ENCODE peak calls at places on chromosomes 6 and 20, in five cellular contexts. S is K562, T is WTC11, P is HepG2, Z is A549. W is an unnamed sample.

GRCh38 chr6:139135578-139136545 is 982 bp downstream of the HECA start:
- DNase-seq in Z (peak), P (no peak), S (peak), T (peak), W (peak)

GRCh38 chr20:30412972-30413371 is 844.5 kb upstream of the DEFB115 start:
- DNase-seq in Z (no peak), T (no peak), P (no peak), S (no peak), W (no peak)

GRCh38 chr20:56517641-56518040 is 6.9 kb upstream of the FAM209A start:
- DNase-seq in T (no peak), P (no peak), S (no peak), Z (no peak), W (no peak)

GRCh38 chr20:474581-474980 is 12.2 kb upstream of the TBC1D20 start:
- DNase-seq in S (no peak), Z (no peak), P (no peak), T (no peak), W (no peak)

GRCh38 chr20:33387177-33387576 is 14.1 kb downstream of the CDK5RAP1 start:
- DNase-seq in S (no peak), Z (peak), P (no peak), T (no peak), W (no peak)

GRCh38 chr6:22613695-22614094 is 44.3 kb downstream of the HDGFL1 start:
- DNase-seq in S (no peak), P (no peak), T (no peak), Z (no peak), W (peak)

GRCh38 chr6:78832091-78832808 is 35.1 kb upstream of the IRAK1BP1 start:
- DNase-seq in P (no peak), Z (no peak), S (no peak), T (no peak), W (no peak)

GRCh38 chr6:110296151-110297028 is 61.8 kb downstream of the METTL24 start:
- DNase-seq in T (no peak), Z (no peak), P (no peak), S (no peak), W (no peak)

GRCh38 chr6:109702797-109703196 is 11.7 kb downstream of the FIG4 start:
- DNase-seq in T (no peak), Z (no peak), P (no peak), S (no peak), W (no peak)

GRCh38 chr6:36613200-36613995 is 19.2 kb downstream of the SRSF3 start:
- DNase-seq in Z (no peak), S (no peak), T (no peak), P (no peak), W (no peak)

GRCh38 chr6:36618366-36619355 is 24.5 kb downstream of the SRSF3 start:
- DNase-seq in S (no peak), Z (no peak), P (no peak), T (peak), W (no peak)

GRCh38 chr6:36615018-36615761 is 21.0 kb downstream of the SRSF3 start:
- DNase-seq in Z (peak), P (peak), S (peak), T (peak), W (peak)

GRCh38 chr6:36621371-36621855 is 27.3 kb downstream of the SRSF3 start:
- DNase-seq in P (no peak), T (no peak), S (no peak), Z (no peak), W (no peak)

DNA sequence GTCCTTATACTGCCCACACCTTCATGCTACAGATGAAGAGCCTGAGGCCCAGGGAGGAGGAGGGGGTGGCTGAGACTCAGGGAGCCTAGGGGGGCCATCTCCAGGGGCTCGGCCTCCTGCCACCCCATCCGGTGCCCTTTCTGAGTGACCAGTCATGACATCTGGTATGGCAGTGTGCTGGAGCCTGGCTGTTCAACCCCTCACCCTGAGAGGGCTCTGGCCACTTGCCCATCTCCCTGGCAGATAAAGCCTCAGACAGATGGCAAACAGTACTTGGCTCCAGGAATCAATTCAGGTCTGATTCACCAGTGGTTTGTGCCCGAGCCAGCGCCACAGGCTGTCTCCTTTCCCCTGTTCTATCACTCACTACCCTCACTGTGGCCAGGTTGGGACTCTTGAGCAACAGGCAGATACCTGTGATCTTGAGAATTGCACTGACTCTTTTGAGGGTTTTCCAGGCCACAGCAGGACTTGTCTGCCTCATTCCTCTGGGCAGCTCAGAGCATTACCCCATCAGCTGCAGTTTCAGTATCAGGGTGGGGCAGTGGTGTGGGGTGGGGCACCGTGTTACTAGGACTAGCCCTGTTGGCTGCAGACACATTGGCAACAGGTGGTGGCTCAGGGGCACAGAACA is 22.8 kb downstream of the SRSF3 start:
- DNase-seq in S (no peak), T (peak), P (no peak), Z (peak), W (peak)
- TF ChIP-seq MAX in S (no peak), T (no peak), P (no peak), Z (peak), W (no peak)

GRCh38 chr6:44012078-44012493 is 115.2 kb downstream of the MRPL14 start:
- DNase-seq in Z (no peak), P (no peak), T (no peak), S (no peak), W (peak)

GRCh38 chr6:44011350-44011925 is 115.8 kb downstream of the MRPL14 start:
- DNase-seq in Z (no peak), T (no peak), P (no peak), S (no peak), W (no peak)

GRCh38 chr6:44008821-44009370 is 118.4 kb downstream of the MRPL14 start:
- DNase-seq in S (no peak), Z (no peak), P (no peak), T (no peak), W (no peak)

GRCh38 chr6:44009425-44010321 is 117.6 kb downstream of the MRPL14 start:
- DNase-seq in Z (no peak), T (no peak), S (no peak), P (no peak), W (no peak)

GRCh38 chr6:44010411-44011349 is 116.6 kb downstream of the MRPL14 start:
- DNase-seq in T (no peak), Z (peak), P (no peak), S (no peak), W (no peak)
- TF ChIP-seq CTCF in T (no peak), Z (no peak), P (no peak), S (no peak), W (no peak)

GRCh38 chr20:44901972-44902371 is 7.9 kb upstream of the PABPC1L start:
- DNase-seq in S (no peak), T (no peak), P (no peak), Z (no peak), W (no peak)
- TF ChIP-seq MAX in S (no peak), T (no peak), P (no peak), Z (no peak), W (no peak)

GRCh38 chr20:25196701-25197120 is 1.2 kb downstream of the ENTPD6 start:
- DNase-seq in T (no peak), P (no peak), Z (peak), S (no peak), W (no peak)

GRCh38 chr20:25197870-25198190 is 2.3 kb downstream of the ENTPD6 start:
- DNase-seq in S (no peak), P (no peak), T (no peak), Z (no peak), W (no peak)

GRCh38 chr20:25199473-25200265 is 4.2 kb downstream of the ENTPD6 start:
- DNase-seq in S (no peak), Z (no peak), P (no peak), T (no peak), W (no peak)

GRCh38 chr20:25197173-25197869 is 1.8 kb downstream of the ENTPD6 start:
- DNase-seq in P (no peak), Z (no peak), S (peak), T (no peak), W (no peak)

DNA sequence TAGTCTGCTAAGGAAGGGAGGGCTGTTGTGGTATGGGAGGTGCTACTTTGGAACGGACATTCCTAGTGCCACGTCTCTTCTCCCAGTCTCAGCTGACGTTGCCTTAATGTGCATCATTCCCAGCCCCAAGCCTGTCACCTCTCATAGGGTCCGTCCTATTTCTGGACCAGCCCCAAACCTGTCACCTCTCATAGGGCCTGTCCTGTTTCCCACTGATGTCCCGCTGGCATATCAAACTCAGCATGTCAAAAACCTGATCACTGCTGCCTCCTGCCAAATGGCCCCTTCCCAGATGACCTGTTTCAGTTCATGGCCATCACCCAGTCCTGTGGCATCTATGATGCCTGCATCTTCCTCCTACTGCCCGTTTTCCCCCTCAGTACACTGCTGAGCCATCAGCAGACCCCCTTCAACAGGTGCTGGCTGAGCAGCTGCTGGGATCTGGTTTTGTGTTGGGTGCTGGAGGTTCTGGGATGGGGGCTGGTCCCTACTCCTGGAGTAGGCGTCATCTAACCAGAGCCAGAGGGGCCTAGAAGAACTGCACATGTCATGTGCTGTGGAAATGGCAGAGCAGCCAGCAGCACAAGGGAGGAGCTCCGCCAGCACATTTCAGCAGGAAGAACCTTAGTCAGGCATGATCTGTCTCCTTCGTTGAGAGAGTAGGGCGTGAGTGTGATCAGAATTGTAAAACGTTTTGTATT is 3.3 kb downstream of the ENTPD6 start:
- DNase-seq in Z (no peak), S (no peak), T (no peak), P (no peak), W (no peak)
- TF ChIP-seq CTCF in Z (no peak), S (no peak), T (no peak), P (no peak), W (no peak)

GRCh38 chr20:10093087-10093591 is 58.4 kb downstream of the ANKEF1 start:
- DNase-seq in P (no peak), T (no peak), Z (peak), S (no peak), W (no peak)

GRCh38 chr20:10089871-10090587 is 55.2 kb downstream of the ANKEF1 start:
- DNase-seq in T (no peak), Z (no peak), P (no peak), S (no peak), W (no peak)

GRCh38 chr20:10094566-10095173 is 59.9 kb downstream of the ANKEF1 start:
- DNase-seq in S (no peak), P (no peak), T (no peak), Z (no peak), W (no peak)

GRCh38 chr20:10090588-10091166 is 55.9 kb downstream of the ANKEF1 start:
- DNase-seq in Z (peak), T (peak), P (peak), S (peak), W (peak)
- TF ChIP-seq MAX in Z (peak), T (no peak), P (no peak), S (no peak), W (no peak)

GRCh38 chr6:41713650-41714291 is 21.6 kb downstream of the TFEB start:
- DNase-seq in Z (peak), P (no peak), S (no peak), T (no peak), W (no peak)

GRCh38 chr6:41711323-41712038 is 23.9 kb downstream of the TFEB start:
- DNase-seq in P (no peak), T (no peak), Z (no peak), S (no peak), W (no peak)

GRCh38 chr6:41714556-41715273 is 20.7 kb downstream of the TFEB start:
- DNase-seq in S (no peak), P (no peak), T (no peak), Z (no peak), W (no peak)

GRCh38 chr6:41713161-41713649 is 22.2 kb downstream of the TFEB start:
- DNase-seq in T (no peak), Z (peak), S (no peak), P (no peak), W (no peak)

GRCh38 chr6:41712651-41713103 is 22.7 kb downstream of the TFEB start:
- DNase-seq in S (no peak), Z (peak), P (no peak), T (no peak), W (no peak)
- TF ChIP-seq CTCF in S (no peak), Z (no peak), P (no peak), T (no peak), W (no peak)

DNA sequence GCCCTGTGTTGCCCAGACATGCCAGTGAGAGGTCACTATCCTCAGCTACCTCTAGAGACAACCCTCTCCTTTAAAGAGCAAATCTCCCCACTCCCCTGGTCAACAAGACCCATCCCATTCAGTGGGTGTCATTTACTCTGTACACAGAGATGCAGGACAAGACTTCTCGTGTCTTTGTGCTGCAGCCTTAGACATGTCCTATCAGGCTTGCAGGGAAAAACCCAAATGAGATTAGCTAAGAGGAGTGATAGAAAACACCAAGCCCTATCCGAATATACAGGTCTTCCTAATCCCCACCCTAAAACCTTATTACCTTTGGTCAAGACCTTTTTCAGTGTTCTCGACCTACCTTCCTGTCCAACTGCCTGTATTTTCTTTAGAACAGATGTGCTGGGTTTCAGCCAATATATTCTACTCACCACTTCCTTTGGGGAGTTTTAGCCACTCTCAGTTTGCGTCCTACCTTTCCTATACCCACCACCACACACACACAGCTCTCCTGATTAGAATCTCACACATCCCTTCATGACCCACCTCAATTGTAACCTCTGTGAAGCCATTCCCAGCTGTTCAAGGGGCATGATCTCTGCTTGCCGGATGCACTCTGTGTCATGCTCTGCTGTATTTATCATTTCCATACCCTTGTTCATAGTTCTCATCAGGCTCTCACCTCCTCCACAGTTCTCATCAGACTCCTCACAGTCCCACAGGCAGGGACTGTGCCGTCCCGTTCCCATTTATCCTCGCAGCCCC is 39.7 kb downstream of the TRAM2 start:
- DNase-seq in Z (no peak), P (no peak), T (no peak), S (no peak), W (peak)
- TF ChIP-seq MAX in Z (no peak), P (no peak), T (no peak), S (no peak), W (no peak)

GRCh38 chr6:62035952-62036351 is 250.1 kb downstream of the KHDRBS2 start:
- DNase-seq in Z (no peak), P (peak), T (no peak), S (no peak), W (no peak)
- TF ChIP-seq CTCF in Z (no peak), P (peak), T (no peak), S (no peak), W (no peak)

W was measured in endothelial cell of umbilical vein.